ENCODE peak calls at places on chromosomes 2 and 18, in seven cellular contexts. V is stimulated activated CD4-positive, alpha-beta T cell treated with anti-CD3 and anti-CD28 coated beads, Interleukin-12 subunit alpha, Interleukin-12 subunit beta, amount 100 ng/mL, for 48 hours; N is amygdala; C is hippocampal formation; R is stimulated activated CD8-positive, alpha-beta memory T cell treated with anti-CD3 and anti-CD28 coated beads, Interleukin-12 subunit alpha, Interleukin-12 subunit beta, amount 100 ng/mL, for 4 hours; D is upper lobe of right lung; G is pulmonary artery endothelial cell. U is an unnamed sample.

GRCh38 chr2:62266433-62267038 is 70.6 kb downstream of the B3GNT2 start:
- DNase-seq in R (no peak), N (no peak), D (no peak), C (no peak), G (no peak), V (no peak), U (no peak)

GRCh38 chr2:32484907-32485306 is 128.1 kb downstream of the BIRC6 start:
- DNase-seq in C (no peak), G (no peak), V (no peak), N (no peak), D (no peak), R (no peak), U (no peak)

GRCh38 chr18:74609535-74609934 is 11.9 kb downstream of the ZNF407 start:
- DNase-seq in G (no peak), N (no peak), R (no peak), D (no peak), C (no peak), V (no peak), U (no peak)

GRCh38 chr2:128420776-128421175 is 102.1 kb upstream of the HS6ST1 start:
- DNase-seq in V (no peak), D (peak; percentile 40), C (no peak), G (no peak), N (no peak), R (no peak), U (no peak)

GRCh38 chr18:4333043-4333442 is 122.1 kb downstream of the DLGAP1 start:
- DNase-seq in C (no peak), N (no peak), G (no peak), V (no peak), R (no peak), D (no peak), U (no peak)

GRCh38 chr2:38460313-38460712 is 83.2 kb upstream of the ATL2 start:
- DNase-seq in G (no peak), V (no peak), C (no peak), N (no peak), D (no peak), R (no peak), U (no peak)

GRCh38 chr2:203490391-203490790 is 44.7 kb downstream of the RAPH1 start:
- DNase-seq in V (no peak), N (no peak), D (no peak), G (no peak), R (no peak), C (no peak), U (no peak)

GRCh38 chr2:64698068-64698645 is 44.4 kb upstream of the SERTAD2 start:
- DNase-seq in V (no peak), D (no peak), C (no peak), R (no peak), G (no peak), N (no peak), U (no peak)

GRCh38 chr18:13642440-13642827 is 83.9 kb downstream of the FAM210A start:
- DNase-seq in R (no peak), V (no peak), N (no peak), C (no peak), G (no peak), D (no peak), U (no peak)

GRCh38 chr18:23828426-23828825 is 139.2 kb downstream of the LAMA3 start:
- DNase-seq in C (no peak), D (no peak), R (no peak), G (peak; percentile 78), V (no peak), N (no peak), U (no peak)

GRCh38 chr2:68357608-68358337 is 7.3 kb upstream of the PLEK start:
- DNase-seq in D (no peak), N (no peak), G (peak; percentile 11), C (peak; percentile 38), V (no peak), R (no peak), U (peak; percentile 23)

GRCh38 chr18:26073742-26074141 is 16.7 kb downstream of the SS18 start:
- DNase-seq in D (no peak), R (no peak), N (no peak), G (no peak), V (no peak), C (no peak), U (peak; percentile 23)

GRCh38 chr18:79447703-79448367 is 52.1 kb downstream of the NFATC1 start:
- DNase-seq in R (no peak), G (no peak), D (no peak), C (no peak), N (no peak), V (no peak), U (no peak)

GRCh38 chr2:18544171-18544570 is 16.3 kb downstream of the RDH14 start:
- DNase-seq in D (no peak), R (no peak), G (no peak), C (no peak), V (no peak), N (no peak), U (no peak)

GRCh38 chr2:74474899-74475298 is 2.4 kb upstream of the MRPL53 start:
- DNase-seq in G (no peak), C (no peak), D (no peak), R (no peak), V (no peak), N (no peak), U (no peak)

GRCh38 chr18:34809697-34810096 is 99.6 kb downstream of the DTNA start:
- DNase-seq in D (no peak), C (peak; percentile 27), G (no peak), N (no peak), R (no peak), V (no peak), U (no peak)

GRCh38 chr2:134446431-134447091 is 192.7 kb downstream of the MGAT5 start:
- DNase-seq in N (no peak), R (no peak), C (no peak), D (no peak), G (peak; percentile 53), V (no peak), U (no peak)

U was measured in putamen.